ENCODE peak calls at places on chromosomes 11 and 22, in ten cellular contexts. Y is body of pancreas; A is AG09319; B is activated T-cell treated with anti-CD3 and anti-CD28 coated beads for 1 hour; K is cardiac septum; N is stimulated activated CD8-positive, alpha-beta memory T cell treated with anti-CD3 and anti-CD28 coated beads, Interleukin-15, amount 100 ng/mL, for 4 hours; S is NAMALWA; L is H54; D is lower leg skin; T is GM03348. F is an unnamed sample.

GRCh38 chr11:107018902-107019493 is 722 bp upstream of the GUCY1A2 start:
- DNase-seq in L (peak), D (peak), T (peak), N (no peak), A (no peak), K (peak), S (no peak), Y (peak), B (no peak), F (no peak)

GRCh38 chr22:41524283-41524682 is 20.0 kb downstream of the POLR3H start:
- DNase-seq in S (no peak), A (peak), B (no peak), L (no peak), N (no peak), T (no peak), K (no peak), D (no peak), Y (peak), F (no peak)

GRCh38 chr11:118789501-118790356 is 1.2 kb downstream of the DDX6 start:
- DNase-seq in S (peak), A (no peak), T (peak), L (no peak), D (no peak), K (no peak), N (no peak), B (peak), Y (peak), F (no peak)

GRCh38 chr11:28243596-28243995 is 135.4 kb downstream of the METTL15 start:
- DNase-seq in T (peak), K (no peak), S (no peak), B (no peak), D (no peak), A (no peak), N (no peak), Y (no peak), L (no peak), F (no peak)

GRCh38 chr22:46430961-46431838 is 95.7 kb downstream of the TRMU start:
- DNase-seq in A (no peak), D (no peak), Y (no peak), B (no peak), K (no peak), T (no peak), L (no peak), S (no peak), N (no peak), F (no peak)

GRCh38 chr22:35601743-35602633 is 15.1 kb downstream of the MB start:
- DNase-seq in T (peak), L (peak), Y (peak), B (no peak), N (no peak), A (peak), K (no peak), S (no peak), D (no peak), F (no peak)

GRCh38 chr11:76206327-76207081 is at the start of gene WNT11:
- DNase-seq in S (no peak), D (peak), B (no peak), L (no peak), K (no peak), Y (peak), N (no peak), T (peak), A (no peak), F (no peak)

GRCh38 chr11:128379587-128380279 is 207.6 kb downstream of the ETS1 start:
- DNase-seq in L (no peak), K (no peak), A (no peak), N (no peak), S (no peak), B (peak), T (no peak), Y (no peak), D (no peak), F (peak)

GRCh38 chr11:557328-558132 is 3.0 kb downstream of the LMNTD2 start:
- DNase-seq in T (no peak), A (no peak), L (no peak), S (no peak), D (no peak), K (no peak), B (no peak), N (no peak), Y (no peak), F (no peak)

GRCh38 chr11:78646564-78647185 is 72.0 kb upstream of the NARS2 start:
- DNase-seq in T (peak), Y (peak), B (peak), S (peak), L (peak), N (no peak), K (no peak), D (peak), A (no peak), F (no peak)

GRCh38 chr11:12556788-12557384 is 117.3 kb upstream of the TEAD1 start:
- DNase-seq in A (peak), L (peak), K (peak), T (peak), D (peak), B (no peak), S (no peak), Y (peak), N (no peak), F (peak)

GRCh38 chr11:120273432-120273831 is 33.5 kb downstream of the POU2F3 start:
- DNase-seq in A (no peak), K (no peak), Y (no peak), S (no peak), T (peak), N (no peak), L (no peak), D (no peak), B (no peak), F (no peak)

GRCh38 chr11:66706989-66707388 is 22.0 kb downstream of the SPTBN2 start:
- DNase-seq in D (no peak), K (no peak), L (no peak), S (no peak), T (no peak), B (no peak), A (no peak), Y (no peak), N (no peak), F (no peak)

GRCh38 chr22:27057717-27058116 is 400.3 kb downstream of the MIAT start:
- DNase-seq in N (no peak), B (no peak), A (no peak), K (no peak), T (no peak), Y (no peak), D (no peak), S (no peak), L (no peak), F (no peak)

GRCh38 chr11:129278586-129279319 is 86.6 kb upstream of the ARHGAP32 start:
- DNase-seq in N (no peak), A (no peak), Y (peak), L (no peak), S (no peak), B (peak), D (no peak), T (peak), K (no peak), F (no peak)

GRCh38 chr11:119756169-119756568 is 27.2 kb upstream of the NECTIN1 start:
- DNase-seq in L (no peak), T (no peak), B (no peak), N (no peak), Y (no peak), D (no peak), A (no peak), K (peak), S (no peak), F (no peak)

GRCh38 chr11:6634534-6634933 is 15.3 kb upstream of the TPP1 start:
- DNase-seq in T (no peak), N (no peak), A (no peak), B (no peak), L (no peak), K (no peak), Y (no peak), D (no peak), S (no peak), F (no peak)

F was measured in HFF-Myc.